ENCODE peak calls at places on chromosomes 11 and 22, in five cellular contexts. I, E, P, X and D are unnamed samples.

GRCh38 chr11:68049509-68050370 is 10.9 kb downstream of the TCIRG1 start:
- DNase-seq in I (no peak), E (no peak), P (no peak), X (no peak), D (peak)

GRCh38 chr11:848988-849824 is 6.6 kb downstream of the TSPAN4 start:
- DNase-seq in I (no peak), E (no peak), P (peak), X (no peak), D (no peak)

GRCh38 chr22:47396105-47396504 is 633.7 kb downstream of the TBC1D22A start:
- DNase-seq in I (no peak), E (no peak), P (no peak), X (no peak), D (no peak)

GRCh38 chr22:48353116-48353947 is 1474.3 kb downstream of the BRD1 start:
- DNase-seq in I (no peak), E (no peak), P (no peak), X (no peak), D (no peak)

GRCh38 chr11:93032580-93032979 is 63.1 kb downstream of the MTNR1B start:
- DNase-seq in I (no peak), E (no peak), P (no peak), X (no peak), D (no peak)

GRCh38 chr11:41457216-41458014 is 2.0 kb downstream of the LRRC4C start:
- DNase-seq in I (peak), E (no peak), P (no peak), X (no peak), D (no peak)

GRCh38 chr22:41314821-41315220 is 13.5 kb downstream of the ZC3H7B start:
- DNase-seq in I (no peak), E (no peak), P (no peak), X (no peak), D (no peak)

GRCh38 chr11:72483412-72484186 is 49.3 kb upstream of the CLPB start:
- DNase-seq in I (no peak), E (peak), P (peak), X (no peak), D (peak)

GRCh38 chr11:122145715-122146274 is 29.8 kb upstream of the BLID start:
- DNase-seq in I (no peak), E (no peak), P (no peak), X (no peak), D (no peak)

GRCh38 chr11:29312817-29313216 is 704.0 kb downstream of the KCNA4 start:
- DNase-seq in I (no peak), E (no peak), P (no peak), X (no peak), D (no peak)

GRCh38 chr22:33447733-33448132 is 389.6 kb upstream of the SYN3 start:
- DNase-seq in I (no peak), E (no peak), P (no peak), X (no peak), D (no peak)

GRCh38 chr11:20070459-20070858 is 89.8 kb downstream of the DBX1 start:
- DNase-seq in I (peak), E (no peak), P (no peak), X (no peak), D (no peak)

GRCh38 chr11:79273781-79274180 is 167.0 kb downstream of the TENM4 start:
- DNase-seq in I (no peak), E (no peak), P (no peak), X (no peak), D (no peak)

GRCh38 chr22:49209452-49210195 is 618.0 kb downstream of the BRD1 start:
- DNase-seq in I (no peak), E (no peak), P (no peak), X (no peak), D (no peak)

GRCh38 chr11:44631831-44632230 is 66.4 kb downstream of the CD82 start:
- DNase-seq in I (no peak), E (no peak), P (no peak), X (no peak), D (no peak)

GRCh38 chr11:75549370-75549958 is 12.6 kb upstream of the SERPINH1 start:
- DNase-seq in I (no peak), E (no peak), P (no peak), X (no peak), D (no peak)

GRCh38 chr11:67373916-67374570 is 645 bp upstream of the CLCF1 start:
- DNase-seq in I (no peak), E (no peak), P (peak), X (peak), D (peak)

GRCh38 chr11:14150878-14151277 is 188.4 kb downstream of the SPON1 start:
- DNase-seq in I (no peak), E (no peak), P (no peak), X (no peak), D (no peak)

GRCh38 chr11:134330611-134331564 is 900 bp upstream of the GLB1L2 start:
- DNase-seq in I (no peak), E (no peak), P (no peak), X (no peak), D (no peak)

GRCh38 chr11:101508370-101508769 is 75.4 kb downstream of the TRPC6 start:
- DNase-seq in I (no peak), E (no peak), P (no peak), X (no peak), D (no peak)

GRCh38 chr11:119745112-119745511 is 16.1 kb upstream of the NECTIN1 start:
- DNase-seq in I (no peak), E (no peak), P (no peak), X (no peak), D (no peak)
- TF ChIP-seq CTCF in I (no peak), E (no peak), P (no peak), X (no peak), D (no peak)

GRCh38 chr11:76719686-76720085 is 49.1 kb upstream of the LRRC32 start:
- DNase-seq in I (no peak), E (no peak), P (no peak), X (no peak), D (no peak)

GRCh38 chr11:76723548-76723947 is 53.0 kb upstream of the LRRC32 start:
- DNase-seq in I (no peak), E (no peak), P (no peak), X (no peak), D (no peak)

GRCh38 chr11:76723142-76723541 is 52.6 kb upstream of the LRRC32 start:
- DNase-seq in I (no peak), E (no peak), P (no peak), X (no peak), D (no peak)

GRCh38 chr11:76724162-76724768 is 53.7 kb upstream of the LRRC32 start:
- DNase-seq in I (no peak), E (no peak), P (no peak), X (no peak), D (no peak)

GRCh38 chr11:76721755-76722677 is 51.5 kb upstream of the LRRC32 start:
- DNase-seq in I (peak), E (peak), P (peak), X (peak), D (peak)
- H3K4me3 ChIP-seq in I (no peak), E (no peak), P (no peak), X (no peak), D (no peak)

GRCh38 chr22:43180670-43181069 is 6.3 kb downstream of the TTLL12 start:
- DNase-seq in I (no peak), E (no peak), P (no peak), X (no peak), D (no peak)
- TF ChIP-seq CTCF in I (no peak), E (no peak), P (no peak), X (no peak), D (no peak)

GRCh38 chr22:36371920-36372319 is 15.8 kb downstream of the MYH9 start:
- DNase-seq in I (no peak), E (no peak), P (peak), X (no peak), D (no peak)

GRCh38 chr22:36375071-36375980 is 12.4 kb downstream of the MYH9 start:
- DNase-seq in I (no peak), E (no peak), P (no peak), X (no peak), D (no peak)

GRCh38 chr22:36374603-36375024 is 13.2 kb downstream of the MYH9 start:
- DNase-seq in I (no peak), E (no peak), P (peak), X (no peak), D (peak)

GRCh38 chr22:36376265-36376664 is 11.5 kb downstream of the MYH9 start:
- DNase-seq in I (no peak), E (no peak), P (no peak), X (no peak), D (no peak)

DNA sequence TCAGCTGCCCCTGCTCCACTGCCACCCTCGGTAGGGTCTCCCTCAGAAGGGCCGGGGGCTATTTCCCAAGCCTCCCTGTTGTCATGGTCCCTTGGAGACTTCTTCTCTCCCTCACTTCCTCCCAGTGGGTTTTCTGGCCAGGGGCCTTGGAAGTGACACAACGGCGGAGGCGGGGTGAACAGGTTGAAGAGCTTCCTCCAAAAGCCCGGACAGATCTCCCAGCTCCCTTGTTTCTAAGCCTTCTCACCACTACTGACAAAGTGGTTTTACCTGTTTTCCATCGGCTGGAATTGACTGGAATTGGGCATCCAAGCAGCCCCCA is 14.5 kb downstream of the MYH9 start:
- DNase-seq in I (no peak), E (no peak), P (no peak), X (no peak), D (peak)
- H3K4me3 ChIP-seq in I (no peak), E (no peak), P (no peak), X (no peak), D (no peak)

GRCh38 chr22:21020802-21021429 is 6.0 kb downstream of the P2RX6 start:
- DNase-seq in I (no peak), E (no peak), P (no peak), X (no peak), D (peak)
- TF ChIP-seq CTCF in I (peak), E (peak), P (peak), X (peak), D (peak)

GRCh38 chr11:10857604-10858504 is at the start of gene ZBED5:
- DNase-seq in I (peak), E (peak), P (peak), X (peak), D (peak)

GRCh38 chr11:10855295-10855694 is 2.6 kb downstream of the ZBED5 start:
- DNase-seq in I (no peak), E (no peak), P (no peak), X (no peak), D (no peak)

GRCh38 chr11:10858505-10859360 is 880 bp upstream of the ZBED5 start:
- DNase-seq in I (no peak), E (no peak), P (peak), X (peak), D (no peak)

GRCh38 chr11:10861047-10861446 is 3.2 kb upstream of the ZBED5 start:
- DNase-seq in I (no peak), E (no peak), P (no peak), X (no peak), D (no peak)

GRCh38 chr11:10856689-10857603 is 907 bp downstream of the ZBED5 start:
- DNase-seq in I (peak), E (no peak), P (peak), X (peak), D (peak)
- H3K4me3 ChIP-seq in I (peak), E (peak), P (peak), X (peak), D (peak)

GRCh38 chr22:38124236-38124974 is 13.9 kb upstream of the BAIAP2L2 start:
- DNase-seq in I (no peak), E (no peak), P (no peak), X (no peak), D (no peak)
- TF ChIP-seq CTCF in I (no peak), E (no peak), P (no peak), X (no peak), D (no peak)

DNA sequence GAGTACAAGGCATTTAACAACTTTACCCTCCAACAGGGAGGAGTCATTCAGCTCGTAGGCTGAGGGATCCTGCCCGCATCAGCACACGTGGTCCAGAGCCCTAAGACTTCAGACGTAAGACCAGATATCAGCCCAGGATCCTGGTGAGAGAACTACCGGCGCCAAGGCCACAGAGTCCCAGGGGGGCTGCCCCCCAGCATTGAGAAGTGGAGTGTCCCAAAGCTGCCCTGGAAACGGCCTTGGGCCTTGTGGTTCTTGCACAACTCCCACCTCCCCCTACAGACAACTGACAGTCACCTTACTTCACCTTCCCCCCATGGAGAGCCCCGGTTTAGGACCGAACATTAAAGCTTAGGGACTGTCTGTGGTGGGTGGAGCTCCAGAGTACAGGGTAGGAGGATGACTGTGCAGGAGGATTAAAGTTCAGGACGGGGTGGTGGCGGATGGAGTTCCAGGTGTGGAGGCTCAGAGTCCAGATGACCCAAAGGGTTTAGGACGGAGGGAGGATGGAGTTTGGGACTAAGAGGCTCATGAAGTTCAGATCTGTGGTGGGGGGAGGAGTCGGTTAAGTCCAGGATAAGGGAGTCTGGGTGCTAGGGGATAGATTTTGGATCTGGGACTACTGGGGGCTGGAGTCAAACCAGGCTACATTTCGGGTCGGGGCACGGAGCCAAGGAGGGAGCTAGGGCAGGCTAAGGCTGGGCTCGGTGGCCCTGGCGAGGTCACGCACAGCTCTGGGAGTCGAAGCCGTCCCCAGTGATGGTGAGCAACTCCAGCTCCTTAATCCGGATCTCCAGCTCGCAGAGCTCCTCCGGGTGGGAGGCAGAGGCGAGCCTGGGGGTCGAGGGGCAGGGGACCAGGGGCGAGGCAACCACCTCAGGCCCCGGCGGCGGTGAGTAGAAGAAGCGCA is 856 bp downstream of the C11orf91 start:
- DNase-seq in I (no peak), E (no peak), P (no peak), X (no peak), D (no peak)
- H3K4me3 ChIP-seq in I (no peak), E (peak), P (no peak), X (peak), D (peak)